ENCODE peak calls at places on chromosomes 11 and 22, in seven cellular contexts. One of them, this sample, is unnamed.

GRCh38 chr11:88301478-88302140 is 35.9 kb downstream of the CTSC start:
- DNase-seq in H9: no peak
- DNase-seq in IMR-90: peak; percentile 39
- DNase-seq in H1: no peak
- DNase-seq in mesendoderm: no peak
- DNase-seq in mesenchymal stem cell: peak; percentile 80
- DNase-seq in trophoblast cell: no peak
- DNase-seq in this sample: no peak

GRCh38 chr11:11391796-11392195 is 38.7 kb upstream of the CSNK2A3 start:
- DNase-seq in H9: no peak
- DNase-seq in IMR-90: peak; percentile 90
- DNase-seq in trophoblast cell: peak; percentile 20
- DNase-seq in mesenchymal stem cell: peak; percentile 88
- DNase-seq in mesendoderm: no peak
- DNase-seq in H1: no peak
- DNase-seq in this sample: no peak

GRCh38 chr11:63813035-63813562 is at the start of gene SPINDOC:
- DNase-seq in IMR-90: peak; percentile 47
- DNase-seq in H9: peak; percentile 73
- DNase-seq in H1: peak; percentile 88
- DNase-seq in trophoblast cell: peak; percentile 28
- DNase-seq in mesenchymal stem cell: peak; percentile 73
- DNase-seq in mesendoderm: peak; percentile 73
- DNase-seq in this sample: peak; percentile 77

GRCh38 chr11:69204246-69205124 is 48.8 kb downstream of the SMIM38 start:
- DNase-seq in IMR-90: no peak
- DNase-seq in H9: no peak
- DNase-seq in H1: no peak
- DNase-seq in trophoblast cell: no peak
- DNase-seq in mesenchymal stem cell: no peak
- DNase-seq in mesendoderm: no peak
- DNase-seq in this sample: no peak

GRCh38 chr11:128235958-128236357 is 351.4 kb downstream of the ETS1 start:
- DNase-seq in mesenchymal stem cell: peak; percentile 42
- DNase-seq in H1: no peak
- DNase-seq in trophoblast cell: no peak
- DNase-seq in H9: no peak
- DNase-seq in IMR-90: no peak
- DNase-seq in mesendoderm: no peak
- DNase-seq in this sample: no peak

GRCh38 chr22:46551996-46552395 is 14.6 kb upstream of the CELSR1 start:
- DNase-seq in mesendoderm: no peak
- DNase-seq in mesenchymal stem cell: no peak
- DNase-seq in trophoblast cell: no peak
- DNase-seq in IMR-90: no peak
- DNase-seq in H9: no peak
- DNase-seq in H1: no peak
- DNase-seq in this sample: no peak

GRCh38 chr11:17098038-17098437 is 20.6 kb upstream of the RPS13 start:
- DNase-seq in mesenchymal stem cell: no peak
- DNase-seq in mesendoderm: no peak
- DNase-seq in H1: no peak
- DNase-seq in H9: no peak
- DNase-seq in trophoblast cell: no peak
- DNase-seq in IMR-90: no peak
- DNase-seq in this sample: no peak

GRCh38 chr22:26606611-26607010 is 11.2 kb downstream of the CRYBB1 start:
- DNase-seq in H9: no peak
- DNase-seq in H1: no peak
- DNase-seq in IMR-90: peak; percentile 84
- DNase-seq in mesendoderm: no peak
- DNase-seq in mesenchymal stem cell: peak; percentile 41
- DNase-seq in trophoblast cell: no peak
- DNase-seq in this sample: no peak

GRCh38 chr11:112249871-112250590 is 10.6 kb downstream of the PLET1 start:
- DNase-seq in trophoblast cell: peak; percentile 92
- DNase-seq in H1: no peak
- DNase-seq in mesendoderm: peak; percentile 44
- DNase-seq in H9: no peak
- DNase-seq in IMR-90: no peak
- DNase-seq in mesenchymal stem cell: peak; percentile 94
- DNase-seq in this sample: no peak

GRCh38 chr22:40348025-40348658 is 1.8 kb downstream of the ADSL start:
- DNase-seq in mesendoderm: peak; percentile 66
- DNase-seq in IMR-90: peak; percentile 62
- DNase-seq in H9: no peak
- DNase-seq in H1: no peak
- DNase-seq in trophoblast cell: peak; percentile 39
- DNase-seq in mesenchymal stem cell: peak; percentile 68
- DNase-seq in this sample: no peak

GRCh38 chr22:38172016-38172431 is 9.6 kb downstream of the PLA2G6 start:
- DNase-seq in mesendoderm: no peak
- DNase-seq in H9: no peak
- DNase-seq in mesenchymal stem cell: no peak
- DNase-seq in H1: no peak
- DNase-seq in IMR-90: peak; percentile 51
- DNase-seq in trophoblast cell: no peak
- DNase-seq in this sample: no peak

GRCh38 chr11:62671272-62671603 is 235 bp upstream of the UQCC3 start:
- DNase-seq in H9: no peak
- DNase-seq in mesenchymal stem cell: no peak
- DNase-seq in IMR-90: no peak
- DNase-seq in H1: no peak
- DNase-seq in mesendoderm: no peak
- DNase-seq in trophoblast cell: no peak
- DNase-seq in this sample: no peak

GRCh38 chr11:36306888-36307287 is 10.8 kb downstream of the PRR5L start:
- DNase-seq in IMR-90: no peak
- DNase-seq in H9: no peak
- DNase-seq in trophoblast cell: peak; percentile 13
- DNase-seq in H1: no peak
- DNase-seq in mesenchymal stem cell: peak; percentile 69
- DNase-seq in mesendoderm: peak; percentile 61
- DNase-seq in this sample: no peak

GRCh38 chr11:12440565-12440964 is 63.2 kb downstream of the PARVA start:
- DNase-seq in mesenchymal stem cell: no peak
- DNase-seq in IMR-90: no peak
- DNase-seq in H9: no peak
- DNase-seq in trophoblast cell: no peak
- DNase-seq in mesendoderm: no peak
- DNase-seq in H1: no peak
- DNase-seq in this sample: no peak
- H2AK5ac ChIP-seq in mesenchymal stem cell: no peak overlapping the region
- H2AK5ac ChIP-seq in IMR-90: no peak overlapping the region
- H2AK5ac ChIP-seq in H9: no peak overlapping the region
- H2AK5ac ChIP-seq in trophoblast cell: no peak overlapping the region
- H2AK5ac ChIP-seq in mesendoderm: no peak overlapping the region
- H2AK5ac ChIP-seq in H1: no peak overlapping the region
- H2AK5ac ChIP-seq in this sample: no peak overlapping the region

GRCh38 chr11:93267383-93267782 is 63.2 kb upstream of the DEUP1 start:
- DNase-seq in mesendoderm: peak; percentile 35
- DNase-seq in IMR-90: no peak
- DNase-seq in mesenchymal stem cell: no peak
- DNase-seq in H1: no peak
- DNase-seq in trophoblast cell: peak; percentile 66
- DNase-seq in H9: peak; percentile 34
- DNase-seq in this sample: no peak
- H3K4ac ChIP-seq in mesendoderm: no peak overlapping the region
- H3K4ac ChIP-seq in IMR-90: no peak overlapping the region
- H3K4ac ChIP-seq in mesenchymal stem cell: no peak overlapping the region
- H3K4ac ChIP-seq in H1: no peak overlapping the region
- H3K4ac ChIP-seq in trophoblast cell: no peak overlapping the region
- H3K4ac ChIP-seq in H9: no peak overlapping the region
- H3K4ac ChIP-seq in this sample: no peak overlapping the region

DNA sequence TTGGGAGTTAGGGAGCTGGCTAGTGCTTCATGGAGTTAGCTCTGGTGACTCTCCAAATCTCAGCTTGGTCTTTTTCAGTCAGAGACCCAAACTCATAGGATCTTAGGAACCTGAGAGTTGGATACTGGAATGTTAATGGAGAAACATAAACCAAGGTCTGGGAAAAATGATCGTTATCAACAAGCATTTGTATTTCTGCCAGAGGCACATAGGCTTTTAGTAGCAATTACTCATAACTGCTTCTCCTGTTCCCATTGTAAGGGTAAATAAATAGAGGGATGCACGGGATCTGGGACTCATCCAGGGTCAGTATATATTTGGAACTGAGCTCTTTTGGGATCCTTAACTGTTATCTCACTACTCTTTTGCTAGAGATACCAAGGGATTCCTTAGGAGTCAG is 4.8 kb downstream of the BARX2 start:
- DNase-seq in H9: no peak
- DNase-seq in H1: no peak
- DNase-seq in trophoblast cell: no peak
- DNase-seq in mesenchymal stem cell: no peak
- DNase-seq in mesendoderm: no peak
- DNase-seq in IMR-90: no peak
- DNase-seq in this sample: no peak
- H3K4me1 ChIP-seq in H9: no peaks in the 10 kb centered on the region
- H3K4me1 ChIP-seq in H1: peaks cover 5% of the 10 kb centered on the region
- H3K4me1 ChIP-seq in trophoblast cell: peaks cover 10% of the 10 kb centered on the region
- H3K4me1 ChIP-seq in mesenchymal stem cell: peaks cover 7% of the 10 kb centered on the region
- H3K4me1 ChIP-seq in mesendoderm: peaks cover 2% of the 10 kb centered on the region
- H3K4me1 ChIP-seq in IMR-90: no peaks in the 10 kb centered on the region
- H3K4me1 ChIP-seq in this sample: no peaks in the 10 kb centered on the region

DNA sequence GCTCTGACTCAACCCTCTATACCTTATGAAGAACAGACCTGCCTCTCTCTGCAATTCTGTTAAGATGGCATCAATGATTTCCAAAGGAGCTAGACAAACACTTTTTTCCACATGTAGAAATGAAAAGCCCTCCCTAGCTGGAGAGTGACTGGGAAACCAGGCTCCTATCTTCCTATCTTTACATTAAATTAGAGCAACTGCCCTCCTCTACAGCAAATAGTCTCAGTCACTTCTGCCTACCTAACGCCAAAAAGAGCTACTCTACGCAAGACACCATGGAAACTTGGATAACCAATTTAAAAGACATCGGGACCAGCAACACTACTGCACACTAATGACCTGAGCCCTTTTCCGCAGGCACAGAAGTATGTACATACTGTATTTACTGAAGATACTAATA is 84.8 kb downstream of the MICAL3 start:
- DNase-seq in trophoblast cell: no peak
- DNase-seq in IMR-90: no peak
- DNase-seq in H9: no peak
- DNase-seq in H1: no peak
- DNase-seq in mesendoderm: no peak
- DNase-seq in mesenchymal stem cell: no peak
- DNase-seq in this sample: no peak
- H2AK5ac ChIP-seq in trophoblast cell: no peak overlapping the region
- H2AK5ac ChIP-seq in IMR-90: no peak overlapping the region
- H2AK5ac ChIP-seq in H9: no peak overlapping the region
- H2AK5ac ChIP-seq in H1: no peak overlapping the region
- H2AK5ac ChIP-seq in mesendoderm: no peak overlapping the region
- H2AK5ac ChIP-seq in mesenchymal stem cell: no peak overlapping the region
- H2AK5ac ChIP-seq in this sample: no peak overlapping the region

GRCh38 chr11:23010790-23011340 is 150.6 kb upstream of the CCDC179 start:
- DNase-seq in H9: no peak
- DNase-seq in mesenchymal stem cell: no peak
- DNase-seq in H1: no peak
- DNase-seq in trophoblast cell: no peak
- DNase-seq in IMR-90: no peak
- DNase-seq in mesendoderm: no peak
- DNase-seq in this sample: no peak
- H3K4ac ChIP-seq in H9: no peak overlapping the region
- H3K4ac ChIP-seq in mesenchymal stem cell: no peak overlapping the region
- H3K4ac ChIP-seq in H1: no peak overlapping the region
- H3K4ac ChIP-seq in trophoblast cell: no peak overlapping the region
- H3K4ac ChIP-seq in IMR-90: no peak overlapping the region
- H3K4ac ChIP-seq in mesendoderm: no peak overlapping the region
- H3K4ac ChIP-seq in this sample: no peak overlapping the region

This sample was measured in neuronal stem cell.